ENCODE peak calls at places on chromosomes 2 and 18, in nine cellular contexts. Y is AG10803, M is BE2C, S is DND-41, W is mammary epithelial cell, P is neural progenitor cell, H is OCI-LY7, I is keratinocyte, X is tibial nerve. A is an unnamed sample.

GRCh38 chr2:68185541-68186164 is 28.0 kb downstream of the PNO1 start:
- DNase-seq in Y (peak), H (peak), S (peak), X (no peak), M (peak), P (peak), W (peak), I (no peak), A (peak)

GRCh38 chr18:28466213-28466612 is 289.3 kb upstream of the CDH2 start:
- DNase-seq in Y (no peak), P (no peak), W (no peak), I (no peak), S (no peak), M (no peak), H (no peak), X (no peak), A (no peak)

GRCh38 chr18:70659026-70659726 is 370.3 kb downstream of the SOCS6 start:
- DNase-seq in H (no peak), W (no peak), S (peak), X (no peak), P (no peak), I (no peak), Y (no peak), M (no peak), A (no peak)

GRCh38 chr2:44776924-44777480 is 164.5 kb upstream of the SIX3 start:
- DNase-seq in W (no peak), X (no peak), S (no peak), P (no peak), I (no peak), M (no peak), H (no peak), Y (no peak), A (no peak)

GRCh38 chr2:16664052-16664731 is 1.4 kb downstream of the CYRIA start:
- DNase-seq in I (no peak), W (no peak), X (no peak), P (peak), Y (peak), S (no peak), H (peak), M (peak), A (peak)

GRCh38 chr2:188399159-188399558 is 107.5 kb downstream of the GULP1 start:
- DNase-seq in M (no peak), Y (no peak), X (no peak), S (no peak), P (peak), H (no peak), I (no peak), W (no peak), A (no peak)

GRCh38 chr2:64036343-64036742 is 17.1 kb upstream of the VPS54 start:
- DNase-seq in M (no peak), S (peak), W (peak), P (no peak), H (no peak), Y (peak), I (no peak), X (no peak), A (peak)

GRCh38 chr2:5203356-5203755 is 488.8 kb upstream of the SOX11 start:
- DNase-seq in X (no peak), Y (no peak), W (no peak), P (peak), M (no peak), I (no peak), H (no peak), S (no peak), A (no peak)

GRCh38 chr2:72921866-72922265 is 4.5 kb downstream of the EMX1 start:
- DNase-seq in S (no peak), M (no peak), P (no peak), I (no peak), X (no peak), H (no peak), Y (no peak), W (no peak), A (no peak)

GRCh38 chr2:240255811-240256703 is 115.6 kb upstream of the OTOS start:
- DNase-seq in W (peak), H (no peak), M (no peak), S (no peak), P (peak), I (no peak), Y (no peak), X (no peak), A (no peak)

GRCh38 chr2:11738589-11739436 is 7.6 kb upstream of the LPIN1 start:
- DNase-seq in Y (peak), H (peak), S (no peak), I (no peak), P (peak), W (peak), M (peak), X (peak), A (peak)

GRCh38 chr2:206211657-206212255 is 52.1 kb downstream of the EEF1B2 start:
- DNase-seq in I (peak), H (no peak), M (no peak), X (no peak), P (no peak), Y (peak), S (no peak), W (peak), A (no peak)
- H3K4me3 ChIP-seq in I (peak), H (no peak), M (no peak), X (no peak), P (peak), Y (peak), S (no peak), W (peak), A (no peak)

DNA sequence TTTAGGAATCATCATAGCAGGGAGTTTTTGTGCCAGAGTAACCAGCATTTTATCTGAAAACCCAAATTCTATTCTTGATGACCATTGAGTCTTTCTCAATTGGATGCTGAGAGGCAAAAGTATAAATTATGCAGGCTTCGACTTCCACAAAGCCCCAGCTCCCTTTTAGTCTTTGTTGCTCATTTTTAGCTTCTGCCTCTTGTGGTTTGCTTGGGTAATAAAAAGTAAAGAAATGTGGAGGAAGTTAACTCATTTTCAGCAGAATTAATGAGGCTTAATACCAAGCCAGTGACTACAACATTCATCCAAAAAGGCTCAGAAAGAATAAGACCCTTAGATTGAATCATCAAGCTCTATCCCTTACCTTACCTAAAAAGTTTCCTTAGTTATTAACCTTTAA is 18.6 kb downstream of the ERMN start:
- DNase-seq in S (no peak), P (no peak), M (no peak), H (peak), Y (peak), W (no peak), I (no peak), X (no peak), A (no peak)
- TF ChIP-seq CTCF in S (no peak), P (peak), M (no peak), H (peak), Y (peak), W (no peak), I (no peak), X (no peak), A (peak)

DNA sequence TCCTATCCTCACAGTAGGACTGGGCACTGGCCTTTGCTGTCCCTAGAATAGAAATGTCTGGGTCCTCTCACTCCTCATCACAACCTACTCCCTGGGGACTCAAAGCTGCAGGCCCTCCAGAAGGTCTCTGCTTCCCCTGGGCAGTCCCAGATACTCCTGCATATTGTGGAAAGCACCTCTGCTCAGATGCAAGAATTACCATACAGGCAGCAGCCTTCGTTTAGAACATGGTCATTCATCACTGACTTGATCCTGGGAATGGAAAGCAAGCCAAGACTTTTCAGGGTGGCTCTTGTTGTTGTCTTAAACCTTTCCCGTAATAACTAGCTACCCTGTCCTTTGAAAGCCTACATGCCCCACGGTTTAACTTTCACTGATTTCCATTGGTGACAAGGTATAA is 53.1 kb upstream of the NPAS2 start:
- DNase-seq in M (no peak), S (no peak), X (no peak), H (no peak), Y (no peak), I (no peak), W (no peak), P (no peak), A (no peak)
- H3K4me3 ChIP-seq in M (no peak), S (no peak), X (no peak), H (no peak), Y (no peak), I (no peak), W (no peak), P (no peak), A (no peak)

GRCh38 chr18:76259012-76259568 is 236.0 kb downstream of the ZNF516 start:
- DNase-seq in H (no peak), X (no peak), M (no peak), W (no peak), S (no peak), P (peak), I (no peak), Y (no peak), A (no peak)
- TF ChIP-seq CTCF in H (no peak), X (no peak), M (no peak), W (no peak), S (no peak), P (peak), I (no peak), Y (no peak), A (no peak)

A was measured in GM12865.